ENCODE peak calls at places on chromosome 16, in five cellular contexts. I, U, R, D and X are unnamed samples.

GRCh38 chr16:72978212-72978611 is 69.7 kb downstream of the ZFHX3 start:
- DNase-seq in I (no peak), R (peak), D (no peak), U (no peak), X (no peak)

GRCh38 chr16:841455-842060 is 41.0 kb upstream of the GNG13 start:
- DNase-seq in U (no peak), D (no peak), R (no peak), I (no peak), X (no peak)

GRCh38 chr16:1019234-1019933 is 37.8 kb downstream of the SOX8 start:
- DNase-seq in I (peak), D (no peak), R (peak), U (peak), X (no peak)

GRCh38 chr16:71610936-71611871 is 14.8 kb upstream of the MARVELD3 start:
- DNase-seq in D (peak), U (peak), R (peak), I (no peak), X (peak)

GRCh38 chr16:30108059-30108855 is 5.1 kb downstream of the GDPD3 start:
- DNase-seq in I (no peak), D (no peak), R (no peak), U (no peak), X (no peak)

GRCh38 chr16:87812200-87812656 is 46.4 kb upstream of the KLHDC4 start:
- DNase-seq in D (no peak), I (no peak), U (no peak), R (no peak), X (no peak)

GRCh38 chr16:88276591-88276990 is 106.2 kb upstream of the ZNF469 start:
- DNase-seq in D (no peak), U (no peak), R (no peak), I (no peak), X (no peak)

GRCh38 chr16:72126429-72126765 is 32.8 kb downstream of the DHX38 start:
- DNase-seq in I (no peak), U (no peak), D (no peak), R (no peak), X (no peak)

GRCh38 chr16:24139282-24139681 is 116.9 kb upstream of the CACNG3 start:
- DNase-seq in U (no peak), R (no peak), I (no peak), D (no peak), X (no peak)

GRCh38 chr16:7503688-7504087 is 171.0 kb downstream of the RBFOX1 start:
- DNase-seq in D (no peak), R (no peak), U (no peak), I (no peak), X (no peak)

GRCh38 chr16:89334988-89335802 is 117.7 kb downstream of the ZNF778 start:
- DNase-seq in U (no peak), R (no peak), D (no peak), I (no peak), X (no peak)

GRCh38 chr16:87040169-87041117 is 276.7 kb downstream of the C16orf95 start:
- DNase-seq in R (no peak), U (no peak), D (no peak), I (no peak), X (no peak)

GRCh38 chr16:70470927-70471341 is 16.5 kb downstream of the FCSK start:
- DNase-seq in U (no peak), D (no peak), I (no peak), R (peak), X (no peak)